ENCODE peak calls at places on chromosomes 5 and 9, in ten cellular contexts. G is breast epithelium; E is RWPE2; I is NT2/D1; B is A549; K is CD8-positive, alpha-beta memory T cell; Q is endodermal cell; L is adrenal gland; W is psoas muscle; J is T-helper 17 cell. M is an unnamed sample. For H3K9me3, the result is how much of the 10 kb centered on the place peaks cover.

GRCh38 chr9:86315088-86315487 is 32.8 kb upstream of the ISCA1 start:
- DNase-seq in G (no peak), J (no peak), B (no peak), E (no peak), Q (no peak), L (no peak), W (no peak), K (no peak), I (no peak), M (no peak)

GRCh38 chr9:121537283-121537682 is 37.6 kb upstream of the GGTA1 start:
- DNase-seq in K (no peak), G (peak), W (no peak), Q (no peak), B (no peak), J (no peak), I (no peak), E (no peak), L (no peak), M (peak)

GRCh38 chr9:85064811-85065371 is 395.4 kb downstream of the NTRK2 start:
- DNase-seq in B (no peak), K (no peak), Q (peak), L (no peak), G (no peak), W (no peak), I (no peak), E (no peak), J (no peak), M (no peak)

GRCh38 chr9:33184947-33185346 is 17.8 kb upstream of the B4GALT1 start:
- DNase-seq in I (no peak), K (no peak), W (no peak), J (no peak), L (no peak), B (no peak), G (no peak), E (no peak), Q (no peak), M (peak)

GRCh38 chr5:31811210-31811609 is 172.3 kb downstream of the PDZD2 start:
- DNase-seq in K (no peak), Q (no peak), L (peak), I (no peak), W (no peak), J (no peak), G (no peak), E (no peak), B (peak), M (peak)

GRCh38 chr5:171310816-171311697 is 2.0 kb downstream of the TLX3 start:
- DNase-seq in W (no peak), G (no peak), E (peak), L (no peak), B (no peak), J (no peak), Q (peak), K (no peak), I (no peak), M (peak)

GRCh38 chr5:108339220-108339619 is 42.7 kb downstream of the FBXL17 start:
- DNase-seq in Q (no peak), E (no peak), L (no peak), J (no peak), W (no peak), B (no peak), K (no peak), G (no peak), I (no peak), M (peak)

GRCh38 chr5:93433422-93433821 is 147.6 kb downstream of the NR2F1-AS1 start:
- DNase-seq in W (no peak), G (no peak), E (no peak), K (no peak), B (no peak), I (no peak), J (no peak), L (no peak), Q (no peak), M (no peak)

GRCh38 chr5:1888541-1889251 is 6.0 kb upstream of the IRX4 start:
- DNase-seq in W (peak), L (no peak), I (no peak), J (no peak), B (no peak), E (peak), G (no peak), K (no peak), Q (peak), M (peak)

GRCh38 chr5:95822408-95823240 is at the start of gene GLRX:
- DNase-seq in I (peak), J (peak), B (peak), L (peak), Q (peak), G (peak), W (peak), K (peak), E (peak), M (peak)

GRCh38 chr5:160421625-160422258 is at the start of gene PTTG1:
- DNase-seq in I (peak), J (peak), G (peak), L (peak), Q (peak), K (peak), W (peak), E (peak), B (peak), M (peak)

GRCh38 chr9:21690561-21690960 is 111.9 kb upstream of the MTAP start:
- DNase-seq in K (no peak), I (no peak), Q (no peak), L (no peak), J (no peak), B (no peak), G (no peak), W (no peak), E (no peak), M (no peak)

GRCh38 chr5:149264432-149265069 is 7.1 kb upstream of the AFAP1L1 start:
- DNase-seq in J (peak), K (peak), G (no peak), Q (peak), W (no peak), L (no peak), B (peak), I (no peak), E (no peak), M (no peak)

GRCh38 chr9:83062011-83062652 is 810 bp downstream of the RASEF start:
- DNase-seq in Q (peak), G (peak), K (no peak), I (peak), E (peak), W (no peak), J (no peak), L (no peak), B (peak), M (peak)

GRCh38 chr5:117131048-117131679 is 556.5 kb upstream of the SEMA6A start:
- DNase-seq in E (no peak), L (no peak), I (no peak), K (no peak), J (no peak), B (no peak), Q (no peak), W (no peak), G (peak), M (no peak)

GRCh38 chr9:135697226-135697625 is 2.1 kb downstream of the SOHLH1 start:
- DNase-seq in L (no peak), E (no peak), B (no peak), G (no peak), K (no peak), J (no peak), I (no peak), Q (no peak), W (no peak), M (no peak)
- H3K9me3 ChIP-seq in L (under half), E (under half), B (under half), G (under half), K (under half), J (under half), I (under half), Q (under half), W (under half), M (under half)

DNA sequence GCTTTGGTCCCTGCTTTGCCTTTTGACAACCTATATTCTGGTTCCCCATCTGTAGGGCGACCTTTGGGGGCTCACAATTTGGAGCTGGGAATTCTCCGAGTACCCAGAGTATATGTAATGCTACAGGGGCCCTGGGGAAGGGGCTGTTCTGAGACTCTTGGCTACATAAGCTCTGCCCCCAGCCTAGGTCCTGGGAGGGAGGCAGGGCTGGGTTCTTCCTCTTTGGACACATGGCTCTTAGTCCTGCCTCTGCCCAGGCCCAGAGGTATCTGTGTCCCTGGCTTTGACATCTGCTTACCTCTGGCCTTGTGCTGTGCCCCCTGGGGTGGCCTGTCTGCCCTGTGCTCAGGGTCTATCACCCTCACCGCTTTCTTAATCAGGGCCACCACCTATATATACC is 181.6 kb downstream of the CACNA1B start:
- DNase-seq in B (no peak), L (no peak), G (no peak), E (peak), W (peak), J (no peak), K (no peak), Q (no peak), I (no peak), M (no peak)
- H3K9me3 ChIP-seq in B (under half), L (under half), G (under half), E (under half), W (under half), J (under half), K (under half), Q (under half), I (under half), M (under half)

GRCh38 chr5:90109285-90109684 is 300.3 kb downstream of the CETN3 start:
- DNase-seq in J (no peak), W (no peak), E (no peak), I (no peak), B (no peak), L (no peak), G (no peak), K (no peak), Q (no peak), M (no peak)
- H3K9me3 ChIP-seq in J (under half), W (under half), E (under half), I (under half), B (under half), L (under half), G (under half), K (under half), Q (under half), M (under half)

DNA sequence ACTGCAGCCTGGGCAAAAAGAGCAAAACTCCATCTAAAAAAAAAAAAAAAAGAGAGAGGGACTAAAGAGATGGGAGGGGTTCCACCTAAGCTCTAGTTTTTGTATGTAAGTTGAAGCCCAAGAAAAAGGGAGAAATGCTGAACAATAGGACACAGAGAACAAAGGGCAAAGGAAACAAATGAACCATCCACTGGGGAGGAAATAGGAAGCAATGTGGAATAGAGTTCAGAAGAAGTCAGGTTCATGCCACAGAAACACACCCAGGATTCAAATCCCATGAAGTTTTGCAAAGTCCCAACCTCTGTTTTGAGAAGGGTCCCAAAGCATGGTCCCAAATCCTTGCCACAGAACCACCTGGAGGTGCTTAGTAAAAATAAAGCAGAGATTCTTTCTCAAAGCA is 177.4 kb downstream of the DOCK8 start:
- DNase-seq in B (no peak), G (no peak), I (no peak), L (no peak), Q (no peak), W (no peak), K (no peak), J (no peak), E (no peak), M (no peak)
- H3K9me3 ChIP-seq in B (under half), G (under half), I (under half), L (under half), Q (under half), W (under half), K (under half), J (under half), E (under half), M (under half)

GRCh38 chr9:77015291-77016048 is 4.0 kb upstream of the FOXB2 start:
- DNase-seq in L (no peak), Q (peak), E (no peak), W (no peak), B (no peak), I (no peak), J (no peak), K (no peak), G (no peak), M (peak)
- H3K9me3 ChIP-seq in L (under half), Q (under half), E (under half), W (under half), B (under half), I (under half), J (under half), K (under half), G (under half), M (under half)

GRCh38 chr9:132793606-132794580 is 84.2 kb downstream of the AK8 start:
- DNase-seq in I (no peak), B (no peak), E (no peak), G (no peak), K (no peak), L (no peak), Q (peak), J (no peak), W (no peak), M (no peak)

GRCh38 chr9:132792547-132792946 is 85.5 kb downstream of the AK8 start:
- DNase-seq in E (no peak), L (no peak), K (no peak), Q (peak), J (no peak), G (no peak), B (no peak), W (no peak), I (no peak), M (no peak)

GRCh38 chr9:132791699-132792240 is 86.3 kb downstream of the AK8 start:
- DNase-seq in Q (peak), E (no peak), I (no peak), W (no peak), B (no peak), G (no peak), K (no peak), J (no peak), L (no peak), M (no peak)

GRCh38 chr9:132795511-132796303 is 82.4 kb downstream of the AK8 start:
- DNase-seq in J (no peak), L (no peak), K (no peak), I (no peak), B (no peak), G (no peak), W (no peak), E (no peak), Q (peak), M (no peak)

GRCh38 chr9:132794730-132795380 is 83.2 kb downstream of the AK8 start:
- DNase-seq in E (no peak), B (no peak), I (no peak), W (no peak), K (no peak), Q (peak), L (no peak), J (no peak), G (no peak), M (no peak)
- H3K9me3 ChIP-seq in E (under half), B (under half), I (under half), W (under half), K (under half), Q (under half), L (under half), J (under half), G (under half), M (under half)

DNA sequence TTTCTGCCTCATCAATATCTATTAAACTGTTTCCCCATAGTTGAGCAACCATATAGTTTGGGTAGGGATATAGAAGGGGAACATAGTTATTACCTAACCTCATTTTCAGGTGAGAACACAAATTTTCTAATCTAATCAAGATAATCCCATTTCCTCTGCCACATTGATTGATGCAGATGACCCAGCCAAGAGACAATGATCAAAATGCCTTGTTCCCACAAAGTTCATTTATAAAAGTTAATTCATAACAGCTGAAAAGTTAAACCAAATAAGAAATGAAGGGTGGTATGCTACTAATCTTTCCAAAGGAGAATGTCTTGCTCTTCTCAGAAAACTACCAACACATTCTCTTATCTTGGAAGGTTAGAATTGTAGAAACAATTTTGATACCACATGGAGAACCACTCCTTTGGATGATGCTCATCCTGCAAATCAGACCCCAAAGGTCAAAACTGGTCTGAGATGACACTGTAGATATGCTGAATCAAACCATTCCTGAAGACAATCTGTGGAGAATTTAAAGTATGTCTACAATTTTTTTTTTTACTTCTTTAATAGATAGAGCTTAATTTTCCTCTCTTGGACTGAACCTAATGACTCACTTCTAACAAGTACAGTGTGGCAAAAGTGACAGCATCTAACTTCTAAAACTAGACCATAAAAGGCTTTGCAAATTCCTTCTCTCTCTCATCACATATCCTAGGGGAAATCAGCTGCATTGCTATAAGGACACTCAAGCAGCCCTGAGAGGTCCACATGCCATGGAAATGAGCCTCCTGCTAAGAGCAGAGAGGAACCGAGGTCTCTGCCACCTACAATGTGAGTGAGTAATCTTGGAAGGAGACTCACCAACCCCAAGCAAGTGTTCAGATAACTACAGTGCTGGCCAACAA is 586.7 kb upstream of the TUSC1 start:
- DNase-seq in L (no peak), K (no peak), E (no peak), I (no peak), B (no peak), J (no peak), Q (no peak), G (no peak), W (no peak), M (peak)
- H3K9me3 ChIP-seq in L (under half), K (under half), E (under half), I (under half), B (under half), J (under half), Q (under half), G (under half), W (under half), M (under half)

GRCh38 chr5:179241175-179241574 is 104.1 kb downstream of the ADAMTS2 start:
- DNase-seq in G (no peak), Q (peak), L (no peak), B (no peak), K (no peak), W (peak), I (no peak), E (peak), J (no peak), M (no peak)
- H3K9me3 ChIP-seq in G (under half), Q (under half), L (under half), B (under half), K (under half), W (under half), I (under half), E (under half), J (under half), M (under half)

GRCh38 chr9:135278586-135278985 is 191.1 kb downstream of the OLFM1 start:
- DNase-seq in B (no peak), L (peak), Q (no peak), E (no peak), K (no peak), G (no peak), I (no peak), W (no peak), J (no peak), M (no peak)
- H3K9me3 ChIP-seq in B (under half), L (under half), Q (under half), E (under half), K (under half), G (under half), I (under half), W (under half), J (under half), M (under half)

GRCh38 chr5:141121563-141121962 is at the start of gene PCDHB4:
- DNase-seq in W (peak), I (peak), L (no peak), B (no peak), Q (peak), G (no peak), K (no peak), E (no peak), J (no peak), M (no peak)

GRCh38 chr5:141127305-141127704 is 5.7 kb downstream of the PCDHB4 start:
- DNase-seq in G (no peak), Q (no peak), I (peak), L (no peak), W (no peak), E (no peak), K (no peak), J (no peak), B (no peak), M (no peak)

GRCh38 chr5:141121985-141122384 is 367 bp downstream of the PCDHB4 start:
- DNase-seq in K (no peak), J (no peak), G (no peak), I (no peak), E (no peak), L (no peak), B (no peak), Q (no peak), W (no peak), M (no peak)
- H3K9me3 ChIP-seq in K (under half), J (under half), G (half or more), I (under half), E (under half), L (under half), B (under half), Q (under half), W (under half), M (under half)